ENCODE peak calls at places on chromosomes 13 and 19, in seven cellular contexts. J, R, E, V, G, P and T are unnamed samples.
A peak's percentile ranks its signal among the peaks of the same experiment; 100 is the strongest.

GRCh38 chr13:97366172-97366688 is 67.7 kb upstream of the RAP2A start:
- DNase-seq in P (no peak), J (no peak), V (no peak), G (no peak), R (no peak), E (no peak), T (no peak)

GRCh38 chr13:111202149-111202548 is 87.0 kb downstream of the ARHGEF7 start:
- DNase-seq in V (no peak), E (no peak), G (no peak), P (no peak), R (no peak), J (no peak), T (no peak)

GRCh38 chr19:2639999-2640398 is 62.5 kb downstream of the GNG7 start:
- DNase-seq in G (no peak), J (no peak), P (no peak), E (no peak), V (no peak), R (no peak), T (no peak)

GRCh38 chr19:29866011-29866410 is 54.2 kb downstream of the CCNE1 start:
- DNase-seq in P (no peak), G (no peak), J (no peak), R (no peak), E (no peak), V (no peak), T (no peak)

GRCh38 chr13:48818495-48818961 is 157.2 kb upstream of the FNDC3A start:
- DNase-seq in R (no peak), J (no peak), P (peak; percentile 41), G (no peak), E (no peak), V (peak; percentile 88), T (no peak)

GRCh38 chr13:45521292-45521691 is 56.6 kb downstream of the COG3 start:
- DNase-seq in G (no peak), P (no peak), R (no peak), E (no peak), V (no peak), J (no peak), T (no peak)

GRCh38 chr13:33717775-33718174 is 100.2 kb upstream of the RFC3 start:
- DNase-seq in P (no peak), R (no peak), E (no peak), G (no peak), J (no peak), V (no peak), T (no peak)

GRCh38 chr19:36420961-36421748 is 2.7 kb upstream of the ZFP82 start:
- DNase-seq in G (no peak), R (peak; percentile 9), P (no peak), V (no peak), J (no peak), E (no peak), T (peak; percentile 53)

GRCh38 chr19:30044273-30045259 is 102.5 kb downstream of the URI1 start:
- DNase-seq in V (no peak), E (no peak), P (no peak), G (no peak), J (no peak), R (no peak), T (no peak)

GRCh38 chr19:54389556-54389955 is 24.8 kb upstream of the LAIR1 start:
- DNase-seq in G (no peak), P (no peak), J (no peak), E (no peak), V (no peak), R (no peak), T (no peak)

GRCh38 chr13:71378992-71379905 is 487.8 kb downstream of the DACH1 start:
- DNase-seq in R (no peak), E (no peak), V (no peak), G (no peak), P (no peak), J (no peak), T (no peak)

GRCh38 chr13:42548731-42549554 is 25.0 kb upstream of the TNFSF11 start:
- DNase-seq in V (no peak), J (no peak), E (no peak), G (no peak), R (no peak), P (no peak), T (no peak)

GRCh38 chr13:69306766-69307165 is 800.9 kb upstream of the ATXN8OS start:
- DNase-seq in R (no peak), V (no peak), P (no peak), J (no peak), G (no peak), E (no peak), T (peak; percentile 18)

GRCh38 chr13:76336889-76337844 is 549.0 kb downstream of the KCTD12 start:
- DNase-seq in J (no peak), E (no peak), V (no peak), R (no peak), G (no peak), P (no peak), T (no peak)

GRCh38 chr19:29752450-29753025 is 37.5 kb upstream of the C19orf12 start:
- DNase-seq in G (no peak), E (no peak), J (no peak), P (no peak), V (no peak), R (no peak), T (no peak)

GRCh38 chr19:19192910-19193423 is 909 bp downstream of the RFXANK start:
- DNase-seq in G (no peak), J (no peak), E (no peak), R (no peak), P (no peak), V (no peak), T (no peak)

GRCh38 chr13:23570099-23570926 is at the start of gene TNFRSF19:
- DNase-seq in G (no peak), V (peak; percentile 59), J (no peak), R (no peak), E (no peak), P (peak; percentile 41), T (peak; percentile 98)